ENCODE peak calls at places on chromosomes 6 and 20, in seven cellular contexts. One of them, this sample, is unnamed.

GRCh38 chr6:127117979-127118504 is 429 bp upstream of the RSPO3 start:
- DNase-seq in cardiac muscle cell: peak; percentile 72
- DNase-seq in iPS-NIHi11: peak; percentile 41
- DNase-seq in mucosa of gallbladder: no peak
- DNase-seq in KBM-7: peak; percentile 7
- DNase-seq in left ventricle myocardium inferior: no peak
- DNase-seq in prostate gland: no peak
- DNase-seq in this sample: peak; percentile 22

GRCh38 chr20:53795170-53795569 is 201.5 kb upstream of the ZNF217 start:
- DNase-seq in mucosa of gallbladder: no peak
- DNase-seq in left ventricle myocardium inferior: no peak
- DNase-seq in cardiac muscle cell: no peak
- DNase-seq in KBM-7: no peak
- DNase-seq in iPS-NIHi11: no peak
- DNase-seq in prostate gland: no peak
- DNase-seq in this sample: no peak

GRCh38 chr6:41644297-41644879 is 6.1 kb downstream of the MDFI start:
- DNase-seq in cardiac muscle cell: no peak
- DNase-seq in prostate gland: no peak
- DNase-seq in KBM-7: no peak
- DNase-seq in left ventricle myocardium inferior: no peak
- DNase-seq in mucosa of gallbladder: no peak
- DNase-seq in iPS-NIHi11: peak; percentile 29
- DNase-seq in this sample: no peak

GRCh38 chr6:155782320-155782730 is 326.7 kb upstream of the NOX3 start:
- DNase-seq in prostate gland: peak; percentile 27
- DNase-seq in iPS-NIHi11: peak; percentile 22
- DNase-seq in mucosa of gallbladder: peak; percentile 20
- DNase-seq in cardiac muscle cell: no peak
- DNase-seq in left ventricle myocardium inferior: no peak
- DNase-seq in KBM-7: no peak
- DNase-seq in this sample: no peak

GRCh38 chr6:53651149-53651763 is 14.3 kb downstream of the KLHL31 start:
- DNase-seq in mucosa of gallbladder: peak; percentile 78
- DNase-seq in prostate gland: peak; percentile 79
- DNase-seq in left ventricle myocardium inferior: no peak
- DNase-seq in iPS-NIHi11: peak; percentile 45
- DNase-seq in KBM-7: peak; percentile 79
- DNase-seq in cardiac muscle cell: peak; percentile 74
- DNase-seq in this sample: peak; percentile 61

GRCh38 chr20:8744228-8744844 is 324.6 kb upstream of the PLCB4 start:
- DNase-seq in left ventricle myocardium inferior: no peak
- DNase-seq in KBM-7: no peak
- DNase-seq in iPS-NIHi11: no peak
- DNase-seq in cardiac muscle cell: no peak
- DNase-seq in mucosa of gallbladder: no peak
- DNase-seq in prostate gland: no peak
- DNase-seq in this sample: no peak

GRCh38 chr6:133854167-133854632 is 34.7 kb upstream of the TCF21 start:
- DNase-seq in KBM-7: no peak
- DNase-seq in mucosa of gallbladder: no peak
- DNase-seq in iPS-NIHi11: peak; percentile 39
- DNase-seq in cardiac muscle cell: peak; percentile 21
- DNase-seq in prostate gland: no peak
- DNase-seq in left ventricle myocardium inferior: no peak
- DNase-seq in this sample: no peak

GRCh38 chr20:31757254-31757653 is 18.2 kb downstream of the TPX2 start:
- DNase-seq in cardiac muscle cell: no peak
- DNase-seq in KBM-7: no peak
- DNase-seq in iPS-NIHi11: no peak
- DNase-seq in mucosa of gallbladder: no peak
- DNase-seq in prostate gland: no peak
- DNase-seq in left ventricle myocardium inferior: no peak
- DNase-seq in this sample: no peak

GRCh38 chr20:3032624-3033023 is 10.8 kb upstream of the GNRH2 start:
- DNase-seq in KBM-7: no peak
- DNase-seq in cardiac muscle cell: no peak
- DNase-seq in left ventricle myocardium inferior: no peak
- DNase-seq in mucosa of gallbladder: no peak
- DNase-seq in prostate gland: no peak
- DNase-seq in iPS-NIHi11: no peak
- DNase-seq in this sample: no peak

GRCh38 chr20:32664352-32665159 is 9.2 kb downstream of the C20orf203 start:
- DNase-seq in cardiac muscle cell: no peak
- DNase-seq in mucosa of gallbladder: no peak
- DNase-seq in iPS-NIHi11: no peak
- DNase-seq in prostate gland: no peak
- DNase-seq in left ventricle myocardium inferior: no peak
- DNase-seq in KBM-7: no peak
- DNase-seq in this sample: no peak